ENCODE peak calls at places on chromosomes 4 and X, in five cellular contexts. A, O, J, W and T are unnamed samples.

GRCh38 chr4:84451546-84451945 is 47.5 kb downstream of the NKX6-1 start:
- DNase-seq in A (peak), O (no peak), J (no peak), W (no peak), T (no peak)

GRCh38 chr4:138935135-138935795 is 80.3 kb upstream of the NOCT start:
- DNase-seq in A (no peak), O (no peak), J (no peak), W (no peak), T (no peak)

GRCh38 chrX:1754077-1754476 is 139.2 kb downstream of the ASMT start:
- DNase-seq in A (no peak), O (no peak), J (no peak), W (no peak), T (peak)

GRCh38 chr4:176357359-176358082 is 37.8 kb downstream of the SPCS3 start:
- DNase-seq in A (no peak), O (no peak), J (peak), W (no peak), T (no peak)

GRCh38 chr4:76704133-76704881 is 193.6 kb downstream of the SOWAHB start:
- DNase-seq in A (peak), O (peak), J (peak), W (no peak), T (no peak)

GRCh38 chr4:110164251-110164650 is 34.2 kb downstream of the ELOVL6 start:
- DNase-seq in A (no peak), O (no peak), J (peak), W (no peak), T (peak)

GRCh38 chrX:117407449-117408170 is 709.0 kb downstream of the KLHL13 start:
- DNase-seq in A (no peak), O (no peak), J (no peak), W (no peak), T (no peak)

GRCh38 chr4:1981251-1982055 is 27.3 kb downstream of the NELFA start:
- DNase-seq in A (peak), O (no peak), J (peak), W (no peak), T (no peak)

GRCh38 chr4:10082047-10082446 is 34.6 kb downstream of the WDR1 start:
- DNase-seq in A (no peak), O (no peak), J (no peak), W (no peak), T (no peak)

GRCh38 chrX:77658886-77659285 is 127.1 kb downstream of the ATRX start:
- DNase-seq in A (no peak), O (no peak), J (no peak), W (no peak), T (no peak)

GRCh38 chrX:109922183-109922582 is 80.7 kb upstream of the TMEM164 start:
- DNase-seq in A (no peak), O (no peak), J (no peak), W (no peak), T (no peak)

GRCh38 chr4:173448557-173448918 is 49.6 kb upstream of the SCRG1 start:
- DNase-seq in A (no peak), O (no peak), J (peak), W (no peak), T (peak)

GRCh38 chr4:17511041-17511949 is 595 bp downstream of the QDPR start:
- DNase-seq in A (peak), O (peak), J (peak), W (no peak), T (no peak)

GRCh38 chrX:39930777-39931553 is 166.8 kb downstream of the BCOR start:
- DNase-seq in A (no peak), O (no peak), J (no peak), W (no peak), T (no peak)

GRCh38 chr4:148441624-148441985 is 609 bp downstream of the NR3C2 start:
- DNase-seq in A (no peak), O (no peak), J (no peak), W (no peak), T (no peak)

GRCh38 chrX:40579139-40579538 is 1.6 kb upstream of the ATP6AP2 start:
- DNase-seq in A (no peak), O (no peak), J (no peak), W (no peak), T (no peak)

GRCh38 chrX:79361192-79361870 is 5.8 kb downstream of the ITM2A start:
- DNase-seq in A (no peak), O (no peak), J (no peak), W (no peak), T (no peak)

GRCh38 chr4:48380583-48381167 is 39.3 kb downstream of the SLAIN2 start:
- DNase-seq in A (no peak), O (peak), J (no peak), W (no peak), T (no peak)

GRCh38 chr4:113960684-113961321 is 18.6 kb downstream of the ARSJ start:
- DNase-seq in A (no peak), O (no peak), J (no peak), W (no peak), T (no peak)

GRCh38 chr4:6663596-6664393 is 23.3 kb downstream of the MRFAP1 start:
- DNase-seq in A (no peak), O (no peak), J (no peak), W (no peak), T (no peak)
- H3K4me3 ChIP-seq in A (no peak), O (no peak), J (no peak), W (peak), T (peak)

GRCh38 chr4:36264205-36264826 is 17.1 kb upstream of the DTHD1 start:
- DNase-seq in A (no peak), O (no peak), J (no peak), W (no peak), T (no peak)
- H3K4me3 ChIP-seq in A (no peak), O (no peak), J (no peak), W (no peak), T (no peak)

DNA sequence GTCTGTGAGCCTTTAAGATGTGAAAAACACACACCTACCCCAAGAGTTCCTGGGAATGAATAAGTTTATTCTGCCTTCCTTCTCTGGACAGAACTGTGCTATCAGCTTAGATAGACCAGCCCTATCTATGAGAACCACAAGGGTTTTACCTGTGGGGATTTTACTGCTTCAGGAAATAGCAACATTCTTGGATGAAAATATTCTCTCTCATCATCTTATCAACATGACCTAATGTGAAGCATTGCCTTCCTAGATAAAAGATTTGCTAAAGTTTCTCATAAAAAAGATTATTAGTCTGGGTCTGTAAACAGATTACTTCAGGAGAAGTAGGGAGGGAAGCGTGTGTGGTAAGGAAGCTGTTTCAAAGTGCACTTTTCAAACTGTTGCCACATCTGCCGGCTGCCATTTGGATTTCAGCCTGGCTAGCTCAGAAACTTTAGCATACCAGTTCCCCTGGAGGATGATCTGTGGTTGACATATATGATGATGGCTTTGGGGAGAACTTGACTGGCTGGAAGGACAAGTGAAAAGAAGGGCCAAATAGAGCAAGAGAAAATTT is at the start of gene NOX1:
- DNase-seq in A (no peak), O (no peak), J (peak), W (no peak), T (no peak)
- H3K4me3 ChIP-seq in A (no peak), O (no peak), J (no peak), W (no peak), T (no peak)

DNA sequence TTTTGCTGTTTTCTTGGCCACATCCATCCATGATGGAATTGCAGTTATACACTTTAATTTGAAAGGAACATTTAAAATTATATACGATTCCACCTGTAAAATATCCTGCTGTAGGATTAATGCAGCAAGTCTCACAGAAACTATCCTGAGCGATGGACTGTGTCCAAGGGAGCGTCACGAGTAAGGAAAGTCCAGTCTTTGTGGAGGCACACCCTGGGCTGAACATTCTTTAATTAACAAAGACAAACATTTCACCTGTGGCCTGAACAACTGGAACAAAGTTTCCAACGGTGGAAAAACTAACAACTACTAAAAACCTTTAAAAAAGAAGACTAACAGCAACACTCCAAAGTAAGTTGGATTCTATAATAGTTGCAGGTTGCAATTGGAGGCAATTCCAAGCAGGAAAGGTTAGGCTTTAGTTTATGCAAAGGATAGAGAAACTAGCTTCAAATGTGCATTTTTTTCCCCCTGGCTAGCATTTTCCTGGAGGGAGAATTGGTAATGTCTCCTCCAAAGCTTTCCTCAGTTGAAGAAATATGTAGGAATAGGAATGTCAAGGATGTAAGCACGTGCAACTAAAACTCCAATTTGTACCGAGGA is 11.0 kb downstream of the EREG start:
- DNase-seq in A (no peak), O (peak), J (no peak), W (no peak), T (no peak)
- H3K4me3 ChIP-seq in A (no peak), O (no peak), J (no peak), W (no peak), T (no peak)

GRCh38 chr4:153141238-153141637 is 63.0 kb upstream of the TRIM2 start:
- DNase-seq in A (no peak), O (no peak), J (no peak), W (no peak), T (no peak)

GRCh38 chr4:153146031-153146430 is 58.2 kb upstream of the TRIM2 start:
- DNase-seq in A (no peak), O (peak), J (no peak), W (no peak), T (no peak)

GRCh38 chr4:153140294-153140693 is 63.9 kb upstream of the TRIM2 start:
- DNase-seq in A (no peak), O (peak), J (no peak), W (no peak), T (no peak)

GRCh38 chr4:153143527-153144348 is 60.5 kb upstream of the TRIM2 start:
- DNase-seq in A (peak), O (peak), J (peak), W (peak), T (no peak)

DNA sequence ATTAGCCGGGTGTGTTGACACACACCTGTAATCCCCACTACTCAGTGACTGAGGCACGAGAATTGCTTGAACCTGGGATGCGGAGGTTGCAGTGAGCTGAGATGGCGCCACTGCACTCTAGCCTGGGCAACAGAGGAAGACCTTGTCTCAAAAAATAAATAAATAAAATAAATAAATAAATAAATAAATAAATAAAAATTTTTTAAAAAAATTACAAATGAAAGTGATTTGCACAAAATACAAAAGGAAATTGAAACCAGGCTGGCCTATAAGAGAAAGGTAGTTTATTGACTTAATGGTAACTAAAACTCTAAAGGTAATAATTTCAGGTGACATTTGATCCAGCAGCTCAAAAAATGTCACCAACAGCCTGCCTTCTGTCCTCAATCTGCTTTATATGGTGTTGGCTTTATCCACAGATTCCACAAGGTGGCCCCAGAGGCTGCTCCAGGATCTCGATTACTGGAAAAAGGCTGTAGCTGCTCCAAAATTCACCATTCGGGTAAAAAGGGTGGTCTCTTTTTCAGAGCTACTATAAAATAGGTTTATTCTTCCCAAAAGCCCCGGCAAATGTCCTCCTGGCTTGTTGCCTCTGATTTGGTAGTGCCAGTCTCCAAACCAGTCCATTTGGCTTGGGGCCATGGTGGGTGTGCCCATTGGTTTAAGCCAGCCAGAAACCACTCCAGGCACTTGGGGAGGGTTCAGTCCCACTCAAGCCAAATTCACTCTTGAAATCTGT is 61.4 kb upstream of the TRIM2 start:
- DNase-seq in A (peak), O (peak), J (peak), W (no peak), T (no peak)
- H3K4me3 ChIP-seq in A (no peak), O (no peak), J (no peak), W (no peak), T (no peak)